ENCODE peak calls at places on chromosomes 11 and 22, in six cellular contexts. P is stromal cell of bone marrow, U is T1000, E is stomach, H is HFFc6, L is germinal center. S is an unnamed sample.

GRCh38 chr22:46769191-46769675 is 6.8 kb downstream of the TBC1D22A start:
- DNase-seq in P (no peak), U (no peak), E (peak; percentile 58), H (no peak), L (peak; percentile 82), S (peak; percentile 40)

GRCh38 chr11:10076458-10077141 is 217.4 kb downstream of the SBF2 start:
- DNase-seq in P (peak; percentile 21), U (no peak), E (peak; percentile 47), H (peak; percentile 11), L (peak; percentile 46), S (peak; percentile 60)

GRCh38 chr22:40703731-40704130 is 24.4 kb downstream of the MCHR1 start:
- DNase-seq in P (no peak), U (no peak), E (no peak), H (no peak), L (no peak), S (no peak)

GRCh38 chr22:31829505-31829904 is 75.7 kb downstream of the DEPDC5 start:
- DNase-seq in P (peak; percentile 88), U (peak; percentile 66), E (no peak), H (peak; percentile 93), L (no peak), S (peak; percentile 22)

GRCh38 chr22:27970596-27971220 is 51.7 kb upstream of the PITPNB start:
- DNase-seq in P (no peak), U (no peak), E (no peak), H (peak; percentile 11), L (no peak), S (no peak)

GRCh38 chr11:76636826-76637460 is 33.6 kb downstream of the LRRC32 start:
- DNase-seq in P (no peak), U (no peak), E (no peak), H (no peak), L (no peak), S (no peak)

GRCh38 chr11:86632499-86633269 is 39.7 kb downstream of the ME3 start:
- DNase-seq in P (peak; percentile 95), U (peak; percentile 65), E (no peak), H (peak; percentile 95), L (no peak), S (no peak)

GRCh38 chr11:67629386-67630229 is at the start of gene NUDT8:
- DNase-seq in P (peak; percentile 58), U (peak; percentile 81), E (peak; percentile 89), H (peak; percentile 61), L (peak; percentile 81), S (peak; percentile 87)

GRCh38 chr11:47980093-47980906 is at the start of gene PTPRJ:
- DNase-seq in P (no peak), U (peak; percentile 26), E (peak; percentile 70), H (no peak), L (peak; percentile 70), S (peak; percentile 74)

GRCh38 chr22:17303840-17304779 is 65.2 kb upstream of the CECR2 start:
- DNase-seq in P (no peak), U (no peak), E (peak; percentile 21), H (no peak), L (peak; percentile 36), S (peak; percentile 76)

GRCh38 chr11:130439160-130439519 is 9.3 kb upstream of the ADAMTS15 start:
- DNase-seq in P (no peak), U (no peak), E (no peak), H (no peak), L (no peak), S (no peak)

GRCh38 chr11:45897556-45897955 is 9.5 kb downstream of the FREY1 start:
- DNase-seq in P (no peak), U (no peak), E (no peak), H (no peak), L (no peak), S (no peak)

GRCh38 chr11:60700689-60701508 is 1.5 kb downstream of the MS4A8 start:
- DNase-seq in P (no peak), U (no peak), E (peak; percentile 40), H (no peak), L (no peak), S (peak; percentile 45)

GRCh38 chr11:3959918-3960295 is 104.4 kb downstream of the STIM1 start:
- DNase-seq in P (no peak), U (no peak), E (no peak), H (peak; percentile 37), L (no peak), S (no peak)

GRCh38 chr11:16737860-16738197 is 618 bp upstream of the C11orf58 start:
- DNase-seq in P (no peak), U (no peak), E (no peak), H (no peak), L (no peak), S (no peak)

GRCh38 chr11:72230764-72231365 is 6.3 kb downstream of the INPPL1 start:
- DNase-seq in P (no peak), U (no peak), E (peak; percentile 23), H (no peak), L (no peak), S (no peak)

GRCh38 chr11:118870396-118871343 is 13.0 kb upstream of the CXCR5 start:
- DNase-seq in P (peak; percentile 20), U (no peak), E (no peak), H (no peak), L (peak; percentile 83), S (peak; percentile 60)

GRCh38 chr11:15800121-15800800 is 556.1 kb downstream of the SOX6 start:
- DNase-seq in P (peak; percentile 86), U (no peak), E (peak; percentile 50), H (peak; percentile 36), L (no peak), S (no peak)

GRCh38 chr22:45632791-45633515 is 38.7 kb upstream of the ATXN10 start:
- DNase-seq in P (no peak), U (no peak), E (no peak), H (no peak), L (no peak), S (no peak)

GRCh38 chr22:19607198-19608113 is 83.2 kb upstream of the CLDN5 start:
- DNase-seq in P (no peak), U (no peak), E (peak; percentile 40), H (no peak), L (peak; percentile 47), S (no peak)

GRCh38 chr22:28410050-28410816 is 269.4 kb downstream of the TTC28 start:
- DNase-seq in P (peak; percentile 54), U (no peak), E (no peak), H (peak; percentile 21), L (no peak), S (no peak)

GRCh38 chr11:111347723-111348115 is 31.4 kb downstream of the POU2AF1 start:
- DNase-seq in P (peak; percentile 48), U (no peak), E (no peak), H (peak; percentile 25), L (no peak), S (no peak)

GRCh38 chr11:59918987-59919589 is 19.1 kb upstream of the OOSP1 start:
- DNase-seq in P (peak; percentile 10), U (no peak), E (peak; percentile 58), H (peak; percentile 67), L (peak; percentile 9), S (peak; percentile 21)

GRCh38 chr11:47143322-47143721 is 33.4 kb downstream of the ARFGAP2 start:
- DNase-seq in P (no peak), U (no peak), E (no peak), H (peak; percentile 82), L (no peak), S (no peak)

GRCh38 chr11:126149759-126150236 is 61.7 kb downstream of the RPUSD4 start:
- DNase-seq in P (no peak), U (no peak), E (no peak), H (no peak), L (no peak), S (no peak)

GRCh38 chr11:109508185-109508584 is 86.2 kb downstream of the C11orf87 start:
- DNase-seq in P (no peak), U (no peak), E (no peak), H (no peak), L (no peak), S (no peak)

GRCh38 chr11:71463331-71464211 is 10.6 kb downstream of the NADSYN1 start:
- DNase-seq in P (no peak), U (no peak), E (no peak), H (no peak), L (no peak), S (no peak)

S was measured in GM10248.